ENCODE peak calls at places on chromosome 12, in six cellular contexts. S is heart right ventricle, X is PC-9, Z is left lung, V is lung, B is PC-3. K is an unnamed sample.

GRCh38 chr12:47034661-47035060 is 44.8 kb upstream of the PCED1B start:
- DNase-seq in Z (no peak), S (no peak), V (no peak), X (no peak), B (no peak), K (no peak)

GRCh38 chr12:102535306-102535705 is 54.9 kb upstream of the IGF1 start:
- DNase-seq in Z (no peak), S (no peak), V (no peak), X (no peak), B (no peak), K (no peak)

GRCh38 chr12:112810235-112810917 is 18.8 kb downstream of the RPH3A start:
- DNase-seq in V (no peak), B (no peak), X (no peak), S (no peak), Z (no peak), K (no peak)

GRCh38 chr12:124286414-124286813 is 8.5 kb upstream of the RFLNA start:
- DNase-seq in V (no peak), X (no peak), S (no peak), B (no peak), Z (peak), K (no peak)

GRCh38 chr12:121799175-121799841 is 4.5 kb upstream of the SETD1B start:
- DNase-seq in S (peak), V (peak), Z (peak), X (peak), B (peak), K (peak)

GRCh38 chr12:27751386-27752047 is 28.5 kb upstream of the KLHL42 start:
- DNase-seq in V (no peak), B (peak), X (no peak), Z (no peak), S (no peak), K (no peak)

GRCh38 chr12:45991289-45992249 is 1.2 kb upstream of the SCAF11 start:
- DNase-seq in S (peak), V (peak), B (peak), Z (peak), X (peak), K (peak)

GRCh38 chr12:124675881-124676688 is 108.7 kb upstream of the NCOR2 start:
- DNase-seq in S (no peak), V (no peak), Z (no peak), B (no peak), X (no peak), K (no peak)

GRCh38 chr12:109389146-109389545 is 41.4 kb downstream of the MYO1H start:
- DNase-seq in Z (no peak), V (no peak), X (no peak), S (no peak), B (no peak), K (no peak)

GRCh38 chr12:94616217-94616729 is 34.1 kb downstream of the TMCC3 start:
- DNase-seq in B (peak), S (no peak), V (no peak), Z (peak), X (peak), K (no peak)
- TF ChIP-seq CTCF in B (peak), S (no peak), V (no peak), Z (no peak), X (no peak), K (no peak)

GRCh38 chr12:86186449-86186848 is 69.7 kb downstream of the MGAT4C start:
- DNase-seq in S (no peak), B (peak), Z (no peak), V (no peak), X (no peak), K (no peak)
- TF ChIP-seq CTCF in S (no peak), B (peak), Z (no peak), V (no peak), X (no peak), K (no peak)

GRCh38 chr12:68686595-68687521 is at the start of gene NUP107:
- DNase-seq in B (peak), S (peak), Z (peak), X (peak), V (peak), K (peak)
- TF ChIP-seq CTCF in B (no peak), S (no peak), Z (no peak), X (no peak), V (no peak), K (no peak)

GRCh38 chr12:70400124-70400523 is 34.0 kb downstream of the KCNMB4 start:
- DNase-seq in V (no peak), Z (no peak), S (no peak), B (no peak), X (no peak), K (no peak)
- TF ChIP-seq CTCF in V (no peak), Z (no peak), S (no peak), B (no peak), X (no peak), K (no peak)

DNA sequence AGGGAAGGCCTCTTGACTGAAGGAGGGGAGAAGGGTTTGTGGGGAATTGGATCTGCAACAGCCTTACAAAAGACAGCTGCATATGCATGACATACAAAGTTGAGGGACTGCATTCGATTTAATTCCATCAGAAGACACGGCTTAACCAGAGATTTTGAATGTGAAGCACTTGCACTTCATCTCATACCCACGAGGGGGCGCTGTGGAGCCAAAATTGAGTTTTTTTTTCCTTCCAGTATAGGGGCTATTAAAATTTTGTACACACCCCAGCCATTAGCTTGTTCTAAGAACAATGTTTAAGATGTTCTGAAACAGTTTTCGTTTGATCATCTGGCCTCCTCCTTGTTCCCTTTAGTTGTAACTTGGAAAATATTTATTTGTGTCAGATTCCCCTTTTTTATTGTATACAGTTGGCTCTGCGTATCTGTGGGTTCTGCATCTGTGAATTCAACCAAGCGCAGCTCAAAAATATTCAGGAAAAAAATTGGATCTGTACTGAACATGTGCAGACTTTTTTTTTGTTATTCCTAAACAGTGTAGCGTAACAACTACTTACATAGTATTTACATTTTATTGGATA is 1.6 kb downstream of the SUDS3 start:
- DNase-seq in V (peak), X (no peak), B (peak), Z (no peak), S (peak), K (peak)
- TF ChIP-seq CTCF in V (peak), X (peak), B (peak), Z (peak), S (peak), K (peak)